ENCODE peak calls at places on chromosomes 12 and 14, in five cellular contexts. E is cardiac muscle cell, X is astrocyte of the cerebellum, T is lung, Z is nephron progenitor cell. S is an unnamed sample.

GRCh38 chr14:95258156-95258555 is 61.6 kb downstream of the CLMN start:
- DNase-seq in T (no peak), Z (no peak), E (no peak), X (no peak), S (no peak)

GRCh38 chr12:69334138-69334537 is 14.0 kb upstream of the LYZ start:
- DNase-seq in X (no peak), Z (no peak), E (no peak), T (no peak), S (no peak)

GRCh38 chr14:91272341-91273272 is 28.1 kb upstream of the GPR68 start:
- DNase-seq in E (no peak), Z (no peak), X (no peak), T (no peak), S (no peak)

GRCh38 chr14:34098045-34098984 is 147.4 kb upstream of the EGLN3 start:
- DNase-seq in Z (peak; percentile 38), T (no peak), X (peak; percentile 31), E (peak; percentile 19), S (peak; percentile 32)

GRCh38 chr12:47901285-47902093 is 3.3 kb downstream of the VDR start:
- DNase-seq in T (no peak), X (no peak), Z (no peak), E (no peak), S (no peak)

GRCh38 chr12:24778486-24779304 is 170.2 kb downstream of the BCAT1 start:
- DNase-seq in E (peak; percentile 65), T (no peak), X (peak; percentile 58), Z (no peak), S (no peak)

GRCh38 chr12:77294016-77294415 is 228.6 kb upstream of the E2F7 start:
- DNase-seq in X (no peak), T (no peak), Z (no peak), E (no peak), S (no peak)

GRCh38 chr12:51938744-51939143 is 12.8 kb upstream of the ACVR1B start:
- DNase-seq in Z (no peak), T (no peak), X (no peak), E (no peak), S (no peak)

GRCh38 chr14:81132492-81132891 is 88.3 kb downstream of the GTF2A1 start:
- DNase-seq in Z (no peak), X (no peak), E (no peak), T (no peak), S (no peak)

GRCh38 chr14:73944432-73945158 is 5.3 kb downstream of the FAM161B start:
- DNase-seq in X (no peak), T (no peak), E (no peak), Z (no peak), S (no peak)

GRCh38 chr12:27434673-27435565 is 11.6 kb upstream of the SMCO2 start:
- DNase-seq in X (no peak), T (no peak), Z (peak; percentile 21), E (no peak), S (peak; percentile 9)

GRCh38 chr12:54251667-54252284 is 28.1 kb downstream of the CBX5 start:
- DNase-seq in Z (no peak), T (no peak), X (peak; percentile 33), E (peak; percentile 55), S (no peak)

GRCh38 chr12:102096855-102097254 is 23.1 kb downstream of the NUP37 start:
- DNase-seq in E (no peak), X (no peak), Z (no peak), T (no peak), S (no peak)

GRCh38 chr12:102093319-102093718 is 26.6 kb downstream of the NUP37 start:
- DNase-seq in E (no peak), X (no peak), T (no peak), Z (no peak), S (no peak)

DNA sequence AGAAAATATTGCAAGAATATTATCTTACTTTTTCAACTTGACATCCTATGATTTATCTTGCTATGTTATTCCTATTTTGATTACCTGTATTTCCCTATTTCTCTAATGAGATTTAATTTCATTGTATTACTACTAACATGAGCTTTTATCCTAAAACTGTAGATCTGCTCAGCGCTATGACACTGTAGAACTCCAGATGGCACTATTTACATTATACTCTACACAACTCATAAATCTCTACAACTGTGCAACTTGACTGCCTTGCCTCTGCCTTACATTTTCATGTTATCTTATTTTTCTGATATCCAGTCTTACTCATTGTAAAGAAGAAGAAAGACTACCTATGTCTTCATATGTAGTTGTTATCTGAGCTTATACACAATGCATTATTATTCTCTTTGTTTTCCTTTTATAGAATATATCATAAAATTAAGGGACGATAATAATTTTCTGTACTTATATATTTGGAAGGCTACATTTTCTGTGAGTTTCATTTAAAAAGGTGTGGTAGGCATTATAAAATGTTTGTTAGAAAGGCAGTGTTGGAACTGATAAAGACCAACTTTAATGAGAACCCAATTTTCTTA is 24.1 kb downstream of the NUP37 start:
- DNase-seq in X (peak; percentile 16), E (peak; percentile 15), T (no peak), Z (no peak), S (no peak)
- TF ChIP-seq CTCF in X (peak; percentile 54), E (peak; percentile 62), T (no peak), Z (peak; percentile 32), S (peak; percentile 71)

DNA sequence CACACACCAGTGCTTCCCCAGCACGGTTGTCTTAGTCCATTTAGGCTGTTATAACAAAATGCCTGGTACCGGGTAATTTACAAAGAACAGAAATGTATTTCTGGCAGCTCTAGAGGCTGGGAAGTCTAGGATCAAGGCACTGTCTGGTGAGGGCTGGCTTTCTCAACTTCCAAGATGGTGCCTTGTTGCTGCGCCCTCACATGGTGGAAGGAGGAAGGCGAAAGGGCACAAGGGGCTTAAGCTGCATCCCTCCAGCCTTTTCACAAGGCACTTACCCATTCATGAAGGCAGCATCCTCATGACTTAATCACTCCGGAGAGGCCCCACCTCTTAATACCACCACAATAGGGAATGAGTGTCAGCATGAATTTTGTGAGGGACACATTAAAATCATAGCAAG is 155.5 kb downstream of the SLC15A5 start:
- DNase-seq in X (no peak), Z (no peak), E (no peak), T (no peak), S (no peak)
- TF ChIP-seq CTCF in X (no peak), Z (no peak), E (no peak), T (no peak), S (no peak)

DNA sequence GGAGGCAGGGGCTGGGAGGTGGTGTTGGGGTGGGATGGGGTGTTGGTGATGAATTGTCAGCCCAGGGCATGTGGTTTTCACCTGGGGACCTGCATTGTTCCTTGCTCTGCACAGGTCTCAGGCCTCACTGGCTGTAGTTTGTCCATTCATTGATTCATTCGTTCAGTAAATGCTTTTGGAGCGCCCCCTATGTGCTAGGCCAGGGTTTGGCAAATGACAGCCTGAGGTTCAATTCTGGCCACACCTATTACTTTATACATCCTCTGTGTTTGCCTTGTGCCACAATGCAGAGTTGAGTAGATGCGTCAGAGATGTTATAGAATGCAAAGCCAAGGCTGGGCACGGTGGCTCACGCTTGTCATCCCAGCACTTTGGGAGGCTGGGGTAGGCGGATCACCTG is 4.7 kb downstream of the ADCK1 start:
- DNase-seq in T (no peak), Z (no peak), E (no peak), X (no peak), S (no peak)
- TF ChIP-seq CTCF in T (no peak), Z (no peak), E (peak; percentile 45), X (no peak), S (peak; percentile 28)

DNA sequence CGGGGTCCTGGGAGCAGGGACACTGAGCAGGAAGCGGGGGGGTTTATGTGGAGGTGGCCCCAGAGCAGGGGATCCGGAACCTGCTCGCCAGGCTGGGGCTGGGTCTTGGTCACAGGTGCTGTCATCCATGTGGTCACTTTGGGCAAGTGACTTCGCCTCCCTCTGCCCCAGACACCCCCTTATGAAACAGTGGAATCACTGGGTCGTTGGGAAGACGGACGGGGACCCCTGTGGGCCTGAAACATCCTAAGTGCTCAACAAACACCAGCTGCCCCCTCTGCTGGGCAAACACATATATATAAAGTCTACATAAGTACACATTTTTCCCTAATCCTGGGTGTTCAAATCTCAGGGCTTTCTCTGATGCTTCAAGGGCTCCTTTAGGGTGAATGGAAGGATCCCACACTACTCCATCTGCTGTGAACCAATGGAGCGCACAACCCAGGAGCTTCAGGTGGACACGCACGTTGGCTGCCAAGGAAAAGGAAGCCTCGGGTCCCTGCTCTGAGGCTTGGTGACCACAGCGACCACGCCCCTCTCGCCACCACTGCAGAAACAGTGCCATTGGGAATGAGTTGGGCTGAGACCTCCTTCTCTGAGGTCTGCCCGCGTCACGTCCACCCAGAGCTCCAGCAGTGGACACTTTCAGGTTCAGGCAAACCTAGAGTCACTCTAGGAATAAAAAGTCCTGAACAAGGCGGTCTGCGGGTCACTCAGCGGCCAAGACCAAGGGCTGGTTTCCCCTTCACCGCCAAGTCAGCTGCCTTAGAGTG is 54.6 kb downstream of the CDC42BPB start:
- DNase-seq in X (no peak), Z (no peak), T (no peak), E (no peak), S (no peak)
- TF ChIP-seq CTCF in X (peak; percentile 18), Z (no peak), T (no peak), E (no peak), S (no peak)

S was measured in neural crest cell.